ENCODE peak calls at places on chromosomes 4 and X, in ten cellular contexts. G, I, Y, N, S, A, X, R, J and H are unnamed samples.

GRCh38 chr4:11228575-11228974 is 200.1 kb downstream of the HS3ST1 start:
- DNase-seq in J (no peak), R (no peak), I (no peak), S (no peak), A (no peak), N (no peak), Y (no peak), G (no peak), X (no peak), H (peak; percentile 77)

GRCh38 chrX:71650333-71650969 is 16.9 kb upstream of the LOC101059915 start:
- DNase-seq in Y (no peak), J (no peak), R (no peak), S (no peak), N (no peak), A (no peak), G (no peak), X (no peak), I (no peak), H (no peak)

GRCh38 chr4:137804906-137805511 is 272.7 kb upstream of the PCDH18 start:
- DNase-seq in N (no peak), A (no peak), S (no peak), R (no peak), X (no peak), G (no peak), Y (no peak), J (no peak), I (no peak), H (no peak)

GRCh38 chr4:98508825-98509539 is 149.4 kb downstream of the TSPAN5 start:
- DNase-seq in G (no peak), J (no peak), R (no peak), I (no peak), N (no peak), X (no peak), S (no peak), A (no peak), Y (no peak), H (no peak)

GRCh38 chr4:42399393-42399792 is 2.1 kb downstream of the SHISA3 start:
- DNase-seq in I (no peak), J (no peak), G (no peak), X (no peak), R (no peak), N (no peak), Y (no peak), S (no peak), A (no peak), H (no peak)

GRCh38 chr4:155878611-155879010 is 12.5 kb upstream of the ASIC5 start:
- DNase-seq in S (no peak), I (no peak), J (no peak), R (no peak), G (no peak), X (no peak), Y (no peak), A (no peak), N (no peak), H (no peak)

GRCh38 chrX:111869639-111870034 is 6.3 kb upstream of the TRPC5OS start:
- DNase-seq in R (peak; percentile 37), N (no peak), A (no peak), J (no peak), X (peak; percentile 4), I (peak; percentile 46), Y (no peak), G (no peak), S (no peak), H (peak; percentile 61)

GRCh38 chr4:56511098-56511497 is 5.5 kb downstream of the ARL9 start:
- DNase-seq in S (no peak), N (no peak), A (no peak), J (no peak), Y (no peak), G (no peak), X (no peak), R (no peak), I (no peak), H (no peak)

GRCh38 chr4:145902522-145902921 is 36.1 kb downstream of the ZNF827 start:
- DNase-seq in G (no peak), Y (no peak), J (no peak), R (no peak), A (no peak), N (no peak), S (no peak), I (no peak), X (no peak), H (no peak)

GRCh38 chrX:150364347-150365050 is 1.4 kb downstream of the MAMLD1 start:
- DNase-seq in I (peak; percentile 38), R (peak; percentile 19), S (peak; percentile 19), Y (peak; percentile 59), A (no peak), G (peak; percentile 42), X (peak; percentile 7), J (no peak), N (peak; percentile 67), H (peak; percentile 26)

GRCh38 chrX:40647307-40648197 is at the start of gene CXorf38:
- DNase-seq in R (peak; percentile 84), A (peak; percentile 88), X (peak; percentile 80), G (peak; percentile 94), Y (peak; percentile 94), J (peak; percentile 92), N (peak; percentile 95), I (peak; percentile 95), S (peak; percentile 92), H (peak; percentile 81)
- TF ChIP-seq CTCF in R (no peak), A (no peak), X (no peak), G (no peak), Y (no peak), J (no peak), N (no peak), I (no peak), S (no peak), H (no peak)

GRCh38 chrX:133046601-133047000 is 50.3 kb downstream of the USP26 start:
- DNase-seq in X (no peak), Y (no peak), R (no peak), G (no peak), J (no peak), A (no peak), N (no peak), I (no peak), S (no peak), H (no peak)

GRCh38 chrX:133048751-133049150 is 48.2 kb downstream of the USP26 start:
- DNase-seq in I (no peak), G (no peak), N (no peak), R (no peak), A (no peak), X (no peak), J (no peak), Y (no peak), S (no peak), H (no peak)

GRCh38 chrX:133042260-133042659 is 54.6 kb downstream of the USP26 start:
- DNase-seq in A (no peak), G (no peak), N (no peak), R (no peak), I (no peak), X (no peak), J (no peak), S (no peak), Y (no peak), H (no peak)

DNA sequence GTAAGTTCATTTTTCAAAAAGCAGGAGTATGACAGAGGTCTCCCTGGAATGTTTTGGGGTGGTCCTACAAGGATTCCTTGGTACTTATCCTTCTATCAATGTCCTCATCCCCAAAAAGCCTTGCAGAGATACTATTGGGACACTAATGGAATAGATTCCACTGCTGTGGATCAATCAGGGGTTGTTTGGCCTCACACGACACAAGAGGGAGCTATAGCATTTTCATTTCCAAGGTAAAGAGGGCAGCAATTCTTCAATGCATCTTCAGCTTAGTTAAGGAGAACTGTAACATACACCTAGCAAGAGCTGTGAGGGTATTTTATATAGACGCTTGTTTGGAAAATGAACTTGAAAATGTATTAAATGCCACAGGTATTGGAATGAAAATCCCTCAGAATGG is 50.9 kb downstream of the USP26 start:
- DNase-seq in A (no peak), S (no peak), J (no peak), N (no peak), I (no peak), G (peak; percentile 0), Y (no peak), X (no peak), R (peak; percentile 7), H (peak; percentile 32)
- TF ChIP-seq CTCF in A (no peak), S (no peak), J (no peak), N (peak; percentile 13), I (no peak), G (no peak), Y (peak; percentile 20), X (no peak), R (no peak), H (peak; percentile 29)

GRCh38 chr4:4693258-4693657 is 151.4 kb upstream of the STX18 start:
- DNase-seq in N (no peak), R (no peak), X (no peak), J (no peak), S (no peak), A (no peak), I (no peak), G (peak; percentile 59), Y (no peak), H (peak; percentile 81)

GRCh38 chr4:4695497-4695896 is 153.6 kb upstream of the STX18 start:
- DNase-seq in G (no peak), X (no peak), R (no peak), S (no peak), I (no peak), J (no peak), Y (no peak), N (no peak), A (no peak), H (no peak)

GRCh38 chr4:4694812-4695211 is 153.0 kb upstream of the STX18 start:
- DNase-seq in I (no peak), R (no peak), N (no peak), A (no peak), S (no peak), J (no peak), X (no peak), Y (no peak), G (no peak), H (no peak)

GRCh38 chr4:4693755-4694295 is 152.0 kb upstream of the STX18 start:
- DNase-seq in A (no peak), G (no peak), I (no peak), Y (no peak), X (no peak), N (no peak), R (no peak), S (no peak), J (no peak), H (no peak)

GRCh38 chr4:4694296-4694772 is 152.5 kb upstream of the STX18 start:
- DNase-seq in N (no peak), Y (no peak), J (no peak), S (peak; percentile 33), X (no peak), R (no peak), G (peak; percentile 51), A (no peak), I (peak; percentile 93), H (peak; percentile 41)
- TF ChIP-seq CTCF in N (no peak), Y (no peak), J (no peak), S (no peak), X (no peak), R (peak; percentile 25), G (peak; percentile 55), A (no peak), I (peak; percentile 54), H (no peak)

DNA sequence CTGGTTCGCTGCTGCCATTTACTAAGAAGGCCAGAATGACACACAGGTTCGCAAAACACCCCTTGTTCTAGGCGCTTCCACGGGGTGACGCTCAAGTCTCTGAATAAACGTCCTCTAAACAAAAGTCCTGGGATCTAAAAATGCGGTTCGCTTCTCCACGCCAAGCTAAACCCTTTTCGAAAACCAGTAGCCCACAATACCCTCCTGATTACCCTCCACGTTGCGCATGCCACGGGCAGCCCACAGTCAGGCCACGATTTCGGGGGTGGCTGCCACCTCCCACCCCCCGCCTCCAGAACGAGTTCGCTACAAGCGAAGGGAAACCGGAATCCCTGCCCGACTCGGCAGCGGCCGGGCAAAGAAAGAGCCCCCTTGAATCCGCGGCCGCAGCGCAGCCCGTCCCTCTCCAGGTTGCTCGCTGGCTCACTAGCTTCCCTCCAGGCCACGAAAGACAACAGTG is 423 bp downstream of the RPL39 start:
- DNase-seq in N (peak; percentile 64), Y (no peak), I (peak; percentile 29), J (no peak), A (peak; percentile 35), R (no peak), G (peak; percentile 31), X (peak; percentile 13), S (peak; percentile 12), H (peak; percentile 46)
- TF ChIP-seq CTCF in N (no peak), Y (peak; percentile 21), I (no peak), J (no peak), A (peak; percentile 26), R (no peak), G (no peak), X (no peak), S (no peak), H (no peak)